ENCODE peak calls at places on chromosomes 16 and 17, in seven cellular contexts. A is AG10803; O is stimulated activated CD4-positive, alpha-beta T cell treated with anti-CD3 and anti-CD28 coated beads, Interleukin-12 subunit alpha, Interleukin-12 subunit beta, amount 100 ng/mL, for 48 hours; P is activated naive CD4-positive, alpha-beta T cell treated with anti-CD3 and anti-CD28 coated beads for 36 hours; E is T-helper 9 cell; G is left lung; C is body of pancreas. U is an unnamed sample.

GRCh38 chr16:70805787-70806186 is 4.8 kb upstream of the VAC14 start:
- DNase-seq in A (peak; percentile 84), O (no peak), P (no peak), E (no peak), G (no peak), C (no peak), U (no peak)

GRCh38 chr16:12819126-12820117 is 15.7 kb upstream of the CPPED1 start:
- DNase-seq in A (peak; percentile 57), O (peak; percentile 85), P (peak; percentile 88), E (peak; percentile 74), G (peak; percentile 94), C (peak; percentile 47), U (peak; percentile 75)

GRCh38 chr17:30942311-30943079 is 20.8 kb downstream of the ADAP2 start:
- DNase-seq in A (no peak), O (no peak), P (no peak), E (no peak), G (no peak), C (no peak), U (no peak)

GRCh38 chr16:1772362-1772907 is at the start of gene EME2:
- DNase-seq in A (no peak), O (peak; percentile 40), P (peak; percentile 69), E (peak; percentile 37), G (no peak), C (no peak), U (no peak)

GRCh38 chr16:75552951-75553350 is 3.1 kb downstream of the TMEM231 start:
- DNase-seq in A (no peak), O (no peak), P (no peak), E (no peak), G (no peak), C (no peak), U (no peak)

GRCh38 chr16:79599837-79600635 is 501 bp downstream of the MAF start:
- DNase-seq in A (peak; percentile 35), O (no peak), P (peak; percentile 21), E (peak; percentile 51), G (peak; percentile 88), C (peak; percentile 63), U (peak; percentile 59)

GRCh38 chr17:31825961-31826691 is 32.9 kb downstream of the COPRS start:
- DNase-seq in A (peak; percentile 21), O (no peak), P (no peak), E (no peak), G (no peak), C (no peak), U (peak; percentile 64)

GRCh38 chr16:75238132-75238852 is 13.1 kb downstream of the BCAR1 start:
- DNase-seq in A (peak; percentile 93), O (no peak), P (no peak), E (no peak), G (no peak), C (peak; percentile 66), U (peak; percentile 40)

GRCh38 chr16:12458591-12459400 is 344.9 kb downstream of the CPPED1 start:
- DNase-seq in A (no peak), O (no peak), P (peak; percentile 73), E (no peak), G (peak; percentile 87), C (peak; percentile 45), U (peak; percentile 81)

GRCh38 chr16:1724491-1724890 is 18.5 kb downstream of the MAPK8IP3 start:
- DNase-seq in A (no peak), O (no peak), P (no peak), E (no peak), G (no peak), C (no peak), U (no peak)